ENCODE peak calls at places on chromosomes 13 and 19, in four cellular contexts. Y is osteoblast, H is HCT116, Z is heart right ventricle. L is an unnamed sample.

GRCh38 chr13:48175200-48175599 is 57.8 kb upstream of the ITM2B start:
- DNase-seq in H (no peak), Z (no peak), Y (peak; percentile 27), L (no peak)

GRCh38 chr13:113148940-113149503 is 9.4 kb upstream of the PROZ start:
- DNase-seq in Z (no peak), Y (peak; percentile 44), H (no peak), L (no peak)

GRCh38 chr19:54905908-54906511 is at the start of gene NCR1:
- DNase-seq in Y (peak; percentile 34), H (no peak), Z (no peak), L (no peak)

GRCh38 chr19:6230991-6231448 is 48.8 kb downstream of the MLLT1 start:
- DNase-seq in H (no peak), Z (no peak), Y (peak; percentile 63), L (no peak)

GRCh38 chr19:6065685-6066365 is 44.5 kb downstream of the RFX2 start:
- DNase-seq in Y (peak; percentile 69), H (no peak), Z (peak; percentile 52), L (no peak)

GRCh38 chr13:112690242-112690943 is 555 bp downstream of the ATP11A start:
- DNase-seq in Y (peak; percentile 95), Z (peak; percentile 60), H (no peak), L (no peak)

GRCh38 chr19:33554821-33555220 is 33.2 kb upstream of the PEPD start:
- DNase-seq in Y (no peak), Z (no peak), H (no peak), L (no peak)

GRCh38 chr19:40592170-40592569 is 9.0 kb upstream of the LTBP4 start:
- DNase-seq in Y (peak; percentile 94), H (no peak), Z (no peak), L (no peak)

GRCh38 chr13:65112123-65113075 is 2117.7 kb downstream of the PCDH9 start:
- DNase-seq in H (no peak), Z (no peak), Y (no peak), L (peak; percentile 33)

GRCh38 chr19:41545547-41545946 is 30.4 kb upstream of the CEACAM21 start:
- DNase-seq in Z (no peak), H (no peak), Y (no peak), L (no peak)

GRCh38 chr19:47704024-47704423 is 9.2 kb upstream of the EHD2 start:
- DNase-seq in Z (no peak), Y (peak; percentile 89), H (no peak), L (no peak)

GRCh38 chr13:94546071-94546839 is 49.7 kb downstream of the TGDS start:
- DNase-seq in Z (no peak), H (no peak), Y (no peak), L (no peak)

GRCh38 chr19:5803752-5804515 is 933 bp upstream of the NRTN start:
- DNase-seq in H (peak; percentile 78), Y (peak; percentile 100), Z (peak; percentile 88), L (no peak)

GRCh38 chr13:79482271-79482970 is 1.5 kb downstream of the NDFIP2 start:
- DNase-seq in H (no peak), Z (no peak), Y (no peak), L (no peak)

GRCh38 chr19:35106291-35106583 is 9.4 kb upstream of the FXYD3 start:
- DNase-seq in Z (no peak), H (no peak), Y (peak; percentile 32), L (no peak)

GRCh38 chr19:11814707-11815050 is 606 bp downstream of the ZNF440 start:
- DNase-seq in Z (no peak), Y (peak; percentile 73), H (no peak), L (no peak)

GRCh38 chr13:76812971-76813691 is 73.1 kb downstream of the KCTD12 start:
- DNase-seq in Y (no peak), Z (peak; percentile 35), H (no peak), L (no peak)

GRCh38 chr19:47406711-47407416 is 12.5 kb downstream of the MEIS3 start:
- DNase-seq in Y (peak; percentile 91), H (no peak), Z (no peak), L (no peak)

GRCh38 chr13:44054525-44054924 is 174.8 kb downstream of the LACC1 start:
- DNase-seq in H (no peak), Y (no peak), Z (no peak), L (no peak)

GRCh38 chr13:90696254-90696653 is 651.2 kb upstream of the MIR17HG start:
- DNase-seq in Z (no peak), Y (no peak), H (no peak), L (no peak)

GRCh38 chr13:112899618-112900600 is 69.1 kb upstream of the MCF2L start:
- DNase-seq in Y (peak; percentile 86), H (no peak), Z (no peak), L (no peak)

GRCh38 chr13:113539176-113539575 is 45.4 kb upstream of the TFDP1 start:
- DNase-seq in Z (no peak), H (no peak), Y (no peak), L (no peak)

GRCh38 chr13:78020861-78021260 is 102.2 kb upstream of the EDNRB start:
- DNase-seq in H (no peak), Z (no peak), Y (no peak), L (no peak)

GRCh38 chr19:35509018-35509652 is 4.3 kb downstream of the DMKN start:
- DNase-seq in H (peak; percentile 59), Z (no peak), Y (peak; percentile 86), L (no peak)

GRCh38 chr13:112781881-112782361 is 92.1 kb downstream of the ATP11A start:
- DNase-seq in Y (peak; percentile 84), Z (peak; percentile 63), H (no peak), L (no peak)

GRCh38 chr13:51687928-51688714 is 103.9 kb downstream of the WDFY2 start:
- DNase-seq in Y (no peak), H (no peak), Z (peak; percentile 8), L (no peak)

GRCh38 chr19:289651-290538 is 1.3 kb downstream of the PLPP2 start:
- DNase-seq in H (peak; percentile 74), Y (peak; percentile 88), Z (no peak), L (no peak)

GRCh38 chr13:27151798-27152599 is 19.6 kb downstream of the USP12 start:
- DNase-seq in H (no peak), Y (no peak), Z (no peak), L (no peak)

GRCh38 chr13:101481421-101481820 is 28.9 kb downstream of the ITGBL1 start:
- DNase-seq in Z (no peak), H (no peak), Y (no peak), L (no peak)
- TF ChIP-seq CTCF in Z (no peak), H (no peak), Y (no peak), L (no peak)

DNA sequence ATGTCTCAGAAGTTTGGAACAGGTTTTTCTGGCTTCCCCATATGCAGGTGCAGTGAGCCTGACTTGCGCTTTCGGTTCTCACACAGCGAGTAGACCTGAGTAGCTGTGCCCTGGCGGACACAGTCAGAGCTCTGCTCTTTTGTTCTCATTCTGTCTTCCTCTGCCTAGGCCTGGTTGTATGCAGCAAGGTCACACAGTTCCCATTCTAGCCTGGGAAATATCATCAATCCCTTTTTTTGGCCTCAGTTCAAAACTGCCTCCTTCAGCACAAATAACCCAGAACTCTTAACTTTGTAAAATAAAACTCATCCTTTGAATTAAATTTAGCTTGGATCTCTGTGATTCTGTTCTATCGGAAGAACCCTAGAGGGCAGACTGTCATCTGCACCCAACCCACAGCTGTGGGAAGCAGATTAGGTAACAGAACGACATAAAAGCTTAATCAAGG is 10.2 kb downstream of the OXGR1 start:
- DNase-seq in Z (no peak), H (no peak), Y (no peak), L (no peak)
- TF ChIP-seq CTCF in Z (peak; percentile 20), H (peak; percentile 22), Y (no peak), L (no peak)

GRCh38 chr19:3521104-3521445 is 15.0 kb downstream of the FZR1 start:
- DNase-seq in Z (no peak), H (no peak), Y (no peak), L (no peak)

GRCh38 chr19:3523361-3524074 is 15.5 kb upstream of the TEKTIP1 start:
- DNase-seq in Z (no peak), H (no peak), Y (no peak), L (no peak)

GRCh38 chr19:3520166-3521103 is 14.3 kb downstream of the FZR1 start:
- DNase-seq in Z (no peak), H (no peak), Y (no peak), L (no peak)

GRCh38 chr19:3524075-3524842 is 14.7 kb upstream of the TEKTIP1 start:
- DNase-seq in H (no peak), Z (no peak), Y (no peak), L (no peak)

GRCh38 chr19:3522421-3523360 is 16.3 kb upstream of the TEKTIP1 start:
- DNase-seq in Z (no peak), H (no peak), Y (no peak), L (no peak)
- TF ChIP-seq CTCF in Z (no peak), H (no peak), Y (no peak), L (no peak)

GRCh38 chr13:29924951-29925350 is 74.5 kb upstream of the UBL3 start:
- DNase-seq in H (no peak), Z (no peak), Y (no peak), L (no peak)

GRCh38 chr13:29925457-29925856 is 75.0 kb upstream of the UBL3 start:
- DNase-seq in H (no peak), Z (peak; percentile 30), Y (no peak), L (peak; percentile 69)

GRCh38 chr13:29922896-29923295 is 72.5 kb upstream of the UBL3 start:
- DNase-seq in Y (no peak), H (no peak), Z (no peak), L (no peak)

GRCh38 chr13:29923554-29924481 is 73.4 kb upstream of the UBL3 start:
- DNase-seq in Y (peak; percentile 91), H (peak; percentile 93), Z (peak; percentile 34), L (peak; percentile 96)

GRCh38 chr13:29924482-29924884 is 74.1 kb upstream of the UBL3 start:
- DNase-seq in H (no peak), Z (no peak), Y (peak; percentile 82), L (peak; percentile 29)
- TF ChIP-seq CTCF in H (no peak), Z (no peak), Y (peak; percentile 20), L (no peak)

GRCh38 chr19:1923319-1923718 is 17.7 kb upstream of the CSNK1G2 start:
- DNase-seq in H (no peak), Z (no peak), Y (peak; percentile 26), L (no peak)
- TF ChIP-seq CTCF in H (no peak), Z (no peak), Y (no peak), L (no peak)

DNA sequence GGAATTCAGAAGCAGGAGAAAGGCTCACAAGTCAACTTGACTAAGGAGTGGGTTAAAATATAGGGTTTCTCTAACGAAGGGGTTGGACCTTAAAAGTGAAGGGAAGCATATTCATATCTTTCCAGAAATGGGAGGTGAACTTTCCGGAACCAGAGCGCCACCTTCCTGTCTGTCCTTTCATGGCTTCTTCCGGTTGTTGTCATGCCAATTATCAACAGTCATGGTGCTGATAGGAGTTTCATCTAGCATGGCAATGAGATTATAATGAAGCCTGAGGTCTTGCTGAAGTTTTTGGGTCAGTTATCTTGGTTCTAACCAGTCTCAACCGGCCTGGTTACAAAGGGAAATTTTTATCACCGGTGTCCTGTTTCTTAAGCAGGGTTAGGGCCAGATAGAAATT is 162.9 kb upstream of the NBEA start:
- DNase-seq in H (no peak), Z (no peak), Y (no peak), L (no peak)
- TF ChIP-seq CTCF in H (no peak), Z (no peak), Y (no peak), L (no peak)

L was measured in AG09309.